ENCODE peak calls at places on chromosomes 16 and 17, in six cellular contexts. X, M, B, K, D and E are unnamed samples.

GRCh38 chr17:77281024-77281903 is 140.5 kb downstream of the SEC14L1 start:
- DNase-seq in X (no peak), M (no peak), B (no peak), K (no peak), D (peak), E (no peak)

GRCh38 chr17:18093616-18094408 is 6.1 kb downstream of the DRG2 start:
- DNase-seq in X (peak), M (peak), B (peak), K (peak), D (no peak), E (peak)

GRCh38 chr16:3787924-3788661 is 70.8 kb upstream of the TRAP1 start:
- DNase-seq in X (no peak), M (no peak), B (no peak), K (no peak), D (no peak), E (no peak)

GRCh38 chr16:16185095-16185494 is 38.2 kb downstream of the ABCC6 start:
- DNase-seq in X (no peak), M (no peak), B (no peak), K (no peak), D (no peak), E (no peak)

GRCh38 chr16:86483-86952 is 8.5 kb downstream of the MPG start:
- DNase-seq in X (no peak), M (no peak), B (no peak), K (no peak), D (peak), E (no peak)

GRCh38 chr17:2295575-2295974 is 8.0 kb downstream of the SMG6 start:
- DNase-seq in X (no peak), M (no peak), B (no peak), K (no peak), D (no peak), E (no peak)

GRCh38 chr17:35616506-35616905 is 29.4 kb downstream of the AP2B1 start:
- DNase-seq in X (no peak), M (no peak), B (no peak), K (no peak), D (no peak), E (no peak)

GRCh38 chr16:59213952-59214351 is 479.8 kb upstream of the GOT2 start:
- DNase-seq in X (no peak), M (no peak), B (no peak), K (no peak), D (no peak), E (no peak)

GRCh38 chr16:8346291-8346690 is 244.0 kb downstream of the TMEM114 start:
- DNase-seq in X (no peak), M (no peak), B (no peak), K (no peak), D (no peak), E (no peak)

GRCh38 chr16:71709231-71709781 is 15.2 kb downstream of the PHLPP2 start:
- DNase-seq in X (no peak), M (no peak), B (peak), K (no peak), D (no peak), E (no peak)

GRCh38 chr16:1526608-1527555 is 6.6 kb upstream of the TMEM204 start:
- DNase-seq in X (no peak), M (no peak), B (no peak), K (no peak), D (no peak), E (no peak)

GRCh38 chr16:70162041-70162451 is 11.5 kb upstream of the CLEC18C start:
- DNase-seq in X (no peak), M (peak), B (peak), K (no peak), D (no peak), E (peak)

GRCh38 chr17:82948081-82948511 is 108.3 kb upstream of the ZNF750 start:
- DNase-seq in X (no peak), M (no peak), B (no peak), K (no peak), D (peak), E (no peak)

GRCh38 chr17:47866941-47867340 is 16.0 kb upstream of the SP6 start:
- DNase-seq in X (no peak), M (no peak), B (peak), K (no peak), D (no peak), E (no peak)

GRCh38 chr17:38748329-38749221 is at the start of gene PCGF2:
- DNase-seq in X (peak), M (peak), B (peak), K (peak), D (peak), E (peak)

GRCh38 chr17:62965149-62965648 is 836 bp upstream of the TANC2 start:
- DNase-seq in X (no peak), M (no peak), B (no peak), K (no peak), D (no peak), E (no peak)
- H3K4me3 ChIP-seq in X (no peak), M (peak), B (no peak), K (peak), D (peak), E (no peak)

DNA sequence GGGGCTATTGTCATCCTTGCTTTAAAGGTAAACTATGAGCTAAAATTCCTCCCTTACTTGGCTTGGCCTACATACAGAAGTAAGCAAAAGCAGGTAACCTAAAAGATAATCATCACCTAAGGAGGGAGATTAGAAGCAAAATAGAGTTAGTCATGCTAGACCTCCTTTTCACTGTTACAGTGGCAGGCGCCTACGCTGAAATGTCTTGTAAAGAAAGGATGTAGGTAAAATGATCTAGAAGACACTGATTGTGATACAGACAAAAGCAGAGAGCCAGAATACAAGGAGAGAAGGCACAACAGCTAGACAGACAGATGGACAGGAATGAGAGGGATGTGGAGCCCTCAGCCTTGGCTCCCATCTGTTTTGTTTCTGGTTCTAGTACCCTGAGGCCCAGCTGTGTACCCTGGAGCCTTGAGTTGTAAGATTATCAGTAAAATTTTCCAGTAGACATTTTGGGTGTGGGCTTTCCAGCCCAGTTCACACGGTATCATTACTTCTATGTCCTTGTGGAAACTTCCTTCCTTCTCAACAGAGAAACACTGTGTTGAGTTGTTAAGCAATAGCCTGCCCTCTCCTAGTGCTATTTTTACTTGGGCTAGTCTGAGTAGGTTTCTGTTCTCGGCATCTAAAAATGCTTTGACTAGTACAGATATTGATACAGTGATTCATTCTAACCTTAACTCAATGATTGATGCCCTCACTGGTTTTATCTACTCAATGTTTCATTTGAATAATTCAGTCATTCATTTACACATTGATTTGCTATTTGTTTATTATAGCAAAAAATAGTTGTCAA is 7.7 kb upstream of the C16orf78 start:
- DNase-seq in X (no peak), M (no peak), B (no peak), K (no peak), D (no peak), E (no peak)
- TF ChIP-seq CTCF in X (no peak), M (no peak), B (no peak), K (no peak), D (no peak), E (no peak)

DNA sequence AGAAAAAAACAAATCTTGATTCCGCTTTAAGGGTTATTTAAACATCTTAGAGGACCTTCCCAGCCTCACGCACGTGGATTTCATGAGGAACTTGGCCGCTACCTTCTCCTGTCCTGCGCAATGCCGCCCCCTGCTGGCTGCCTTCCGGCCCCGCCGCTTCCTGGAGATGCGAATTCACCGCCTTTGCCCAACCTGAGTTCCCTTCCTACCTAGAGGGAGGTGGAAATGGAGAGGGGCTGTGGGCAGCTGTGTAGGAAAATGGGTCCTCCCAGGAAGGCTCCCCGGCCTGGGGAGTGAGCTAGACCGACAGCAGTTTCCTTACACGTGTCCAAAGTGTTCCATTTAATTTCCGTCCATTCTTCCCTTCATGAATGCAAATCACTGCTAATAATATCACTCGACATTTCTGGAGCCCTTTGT is 1.0 kb upstream of the ABCC12 start:
- DNase-seq in X (peak), M (peak), B (peak), K (peak), D (peak), E (peak)
- H3K4me3 ChIP-seq in X (no peak), M (peak), B (no peak), K (peak), D (no peak), E (no peak)

GRCh38 chr17:63001689-63002394 is 35.8 kb downstream of the TANC2 start:
- DNase-seq in X (no peak), M (no peak), B (no peak), K (no peak), D (no peak), E (no peak)

GRCh38 chr17:62998665-62999393 is 32.8 kb downstream of the TANC2 start:
- DNase-seq in X (no peak), M (no peak), B (peak), K (no peak), D (no peak), E (no peak)

DNA sequence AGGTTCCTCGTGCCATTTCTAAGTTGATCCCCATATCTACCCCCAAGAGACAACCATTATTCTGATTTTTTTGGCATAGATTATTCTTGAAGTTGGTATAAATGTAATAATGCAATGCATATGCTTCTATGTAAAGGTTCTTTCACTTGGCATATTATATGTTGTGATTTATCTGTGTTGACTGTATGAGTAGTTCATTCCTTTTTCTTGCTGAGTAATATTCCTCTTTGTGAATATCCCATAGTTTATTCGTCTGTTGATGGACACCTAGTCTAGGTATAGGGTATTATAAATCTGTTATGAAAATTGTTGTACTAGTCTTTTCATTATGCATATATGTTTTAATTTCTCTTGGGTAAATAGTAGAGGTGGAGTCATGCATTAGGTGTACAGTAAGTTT is 36.6 kb downstream of the TANC2 start:
- DNase-seq in X (no peak), M (no peak), B (no peak), K (no peak), D (no peak), E (no peak)
- TF ChIP-seq CTCF in X (no peak), M (no peak), B (no peak), K (no peak), D (no peak), E (no peak)

GRCh38 chr17:68776451-68776850 is 175.3 kb upstream of the FAM20A start:
- DNase-seq in X (no peak), M (no peak), B (peak), K (no peak), D (no peak), E (no peak)

GRCh38 chr17:68775969-68776368 is 174.8 kb upstream of the FAM20A start:
- DNase-seq in X (no peak), M (no peak), B (no peak), K (no peak), D (no peak), E (no peak)

GRCh38 chr17:68777856-68778694 is 176.9 kb upstream of the FAM20A start:
- DNase-seq in X (no peak), M (no peak), B (no peak), K (no peak), D (no peak), E (no peak)

GRCh38 chr17:68777243-68777855 is 176.2 kb upstream of the FAM20A start:
- DNase-seq in X (peak), M (peak), B (peak), K (peak), D (no peak), E (peak)

DNA sequence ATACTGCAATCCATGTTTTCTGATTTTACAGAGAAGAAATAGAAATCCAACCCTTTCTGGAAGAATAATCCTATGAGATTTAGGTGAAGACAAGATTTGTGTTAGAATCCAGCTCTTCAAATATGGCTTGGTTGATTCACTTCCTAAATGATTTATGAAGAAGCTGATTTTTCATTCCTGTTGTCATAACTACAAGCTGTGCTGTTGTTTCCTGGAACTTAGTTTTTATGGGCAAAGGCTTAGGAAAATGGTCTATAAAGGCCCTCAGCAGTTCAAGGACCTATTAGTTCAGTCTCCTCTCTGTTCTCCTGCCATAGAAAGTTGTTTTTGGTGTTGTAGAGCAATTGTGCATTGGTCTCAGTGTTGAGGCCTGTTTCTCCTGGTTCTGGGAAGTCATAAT is 174.2 kb upstream of the FAM20A start:
- DNase-seq in X (no peak), M (no peak), B (peak), K (no peak), D (no peak), E (no peak)
- H3K4me3 ChIP-seq in X (no peak), M (no peak), B (no peak), K (no peak), D (no peak), E (no peak)

DNA sequence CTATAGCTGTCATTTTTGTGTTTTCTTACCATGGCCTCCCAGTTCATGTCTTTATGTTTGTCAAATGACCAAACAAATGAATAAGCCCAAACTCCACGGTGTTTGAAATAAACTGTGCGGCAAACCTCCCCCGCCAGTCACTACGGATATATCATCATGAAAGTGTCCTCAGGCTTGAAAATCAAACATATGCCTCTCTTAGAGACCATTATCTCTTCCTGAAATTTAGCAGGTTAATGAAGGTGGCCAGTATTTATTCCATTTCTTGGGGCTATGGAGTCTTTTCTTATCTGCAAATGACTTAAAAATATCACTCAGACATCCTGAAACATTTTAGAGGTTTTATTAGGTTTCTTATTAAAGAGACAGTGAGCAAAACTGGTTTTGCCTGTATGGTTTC is 610.3 kb upstream of the CDH5 start:
- DNase-seq in X (no peak), M (no peak), B (no peak), K (no peak), D (no peak), E (no peak)
- TF ChIP-seq CTCF in X (no peak), M (no peak), B (no peak), K (no peak), D (no peak), E (no peak)

GRCh38 chr17:61418433-61418832 is 18.8 kb downstream of the TBX2 start:
- DNase-seq in X (no peak), M (no peak), B (no peak), K (no peak), D (no peak), E (no peak)

GRCh38 chr17:61415374-61416210 is 15.9 kb downstream of the TBX2 start:
- DNase-seq in X (no peak), M (no peak), B (no peak), K (no peak), D (no peak), E (no peak)

GRCh38 chr17:61414936-61415251 is 15.3 kb downstream of the TBX2 start:
- DNase-seq in X (no peak), M (no peak), B (no peak), K (no peak), D (no peak), E (no peak)

GRCh38 chr17:61416211-61416539 is 16.5 kb downstream of the TBX2 start:
- DNase-seq in X (no peak), M (no peak), B (no peak), K (no peak), D (no peak), E (no peak)

GRCh38 chr17:61416540-61417363 is 17.1 kb downstream of the TBX2 start:
- DNase-seq in X (peak), M (peak), B (peak), K (peak), D (peak), E (peak)
- H3K4me3 ChIP-seq in X (no peak), M (peak), B (peak), K (peak), D (peak), E (no peak)

GRCh38 chr17:42247734-42248133 is 28.5 kb downstream of the STAT5B start:
- DNase-seq in X (no peak), M (peak), B (peak), K (no peak), D (no peak), E (peak)

GRCh38 chr17:42248351-42249179 is 27.6 kb downstream of the STAT5B start:
- DNase-seq in X (peak), M (peak), B (peak), K (peak), D (peak), E (peak)

GRCh38 chr17:42243493-42243982 is 32.7 kb downstream of the STAT5B start:
- DNase-seq in X (no peak), M (no peak), B (no peak), K (no peak), D (no peak), E (no peak)

GRCh38 chr17:42249681-42250446 is 26.3 kb downstream of the STAT5B start:
- DNase-seq in X (no peak), M (no peak), B (no peak), K (no peak), D (no peak), E (no peak)

DNA sequence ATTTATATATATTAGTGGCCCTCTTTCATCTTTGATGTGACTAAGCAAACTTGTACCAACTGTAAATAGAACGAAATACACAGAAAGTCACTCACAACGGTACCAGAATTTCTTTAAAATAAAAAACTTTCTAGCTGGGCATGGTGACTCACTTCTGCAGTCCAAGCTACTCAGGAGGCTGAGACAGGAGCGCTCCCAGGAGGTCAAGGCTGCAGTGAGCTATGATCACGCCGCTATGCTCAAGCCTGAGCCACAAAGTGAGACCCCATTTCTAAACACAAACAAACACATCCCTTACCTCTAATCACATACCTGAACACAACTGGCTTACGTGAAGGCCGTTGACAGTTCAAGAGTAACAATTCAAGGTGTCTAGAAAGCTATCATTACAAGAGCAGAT is 29.7 kb downstream of the STAT5B start:
- DNase-seq in X (no peak), M (peak), B (no peak), K (no peak), D (no peak), E (no peak)
- TF ChIP-seq CTCF in X (no peak), M (peak), B (no peak), K (no peak), D (no peak), E (no peak)